ENCODE peak calls at places on chromosomes 5 and 9, in four cellular contexts. T, D, V and C are unnamed samples.

GRCh38 chr5:41510176-41510831 is at the start of gene PLCXD3:
- DNase-seq in T (peak), D (no peak), V (peak), C (peak)

GRCh38 chr9:134636142-134636507 is 5.5 kb upstream of the COL5A1 start:
- DNase-seq in T (no peak), D (no peak), V (no peak), C (no peak)

GRCh38 chr9:118271936-118272335 is 567.7 kb downstream of the TLR4 start:
- DNase-seq in T (no peak), D (no peak), V (no peak), C (no peak)

GRCh38 chr5:158821321-158821720 is 278.4 kb downstream of the EBF1 start:
- DNase-seq in T (no peak), D (no peak), V (no peak), C (no peak)

GRCh38 chr5:174327317-174327864 is 281.9 kb downstream of the NSG2 start:
- DNase-seq in T (peak), D (peak), V (peak), C (peak)

GRCh38 chr5:1913578-1913977 is 30.9 kb upstream of the IRX4 start:
- DNase-seq in T (no peak), D (no peak), V (no peak), C (no peak)

GRCh38 chr5:81021486-81021885 is 61.3 kb downstream of the RASGRF2 start:
- DNase-seq in T (no peak), D (no peak), V (no peak), C (no peak)

GRCh38 chr5:12488161-12488560 is 583.9 kb upstream of the CTNND2 start:
- DNase-seq in T (no peak), D (no peak), V (no peak), C (no peak)

GRCh38 chr5:27810458-27810857 is 772.1 kb upstream of the CDH9 start:
- DNase-seq in T (no peak), D (no peak), V (no peak), C (no peak)

GRCh38 chr5:127863610-127864395 is 160.6 kb downstream of the CCDC192 start:
- DNase-seq in T (no peak), D (peak), V (no peak), C (no peak)

GRCh38 chr5:153767221-153768218 is 271.2 kb downstream of the FAM114A2 start:
- DNase-seq in T (no peak), D (no peak), V (no peak), C (no peak)

GRCh38 chr9:38329980-38330379 is 62.5 kb upstream of the ALDH1B1 start:
- DNase-seq in T (no peak), D (no peak), V (no peak), C (no peak)

GRCh38 chr5:153425914-153426313 is 64.6 kb upstream of the GRIA1 start:
- DNase-seq in T (no peak), D (peak), V (no peak), C (no peak)

GRCh38 chr9:128421474-128422010 is 885 bp downstream of the CERCAM start:
- DNase-seq in T (no peak), D (peak), V (no peak), C (no peak)